ENCODE peak calls at places on chromosomes 13 and 19, in five cellular contexts. V is NCI-H146; C is progenitor cell of endocrine pancreas; H is NT2/D1; S is CD4-positive, alpha-beta T cell. L is an unnamed sample.

GRCh38 chr13:23321534-23322241 is 111.8 kb downstream of the SACS start:
- DNase-seq in V (no peak), C (no peak), H (no peak), S (no peak), L (peak)

GRCh38 chr13:32048816-32049215 is 17.2 kb downstream of the FRY start:
- DNase-seq in V (peak), C (no peak), H (no peak), S (no peak), L (no peak)

GRCh38 chr19:11931051-11931450 is 6.1 kb downstream of the ZNF700 start:
- DNase-seq in V (no peak), C (no peak), H (no peak), S (no peak), L (no peak)

GRCh38 chr19:38506723-38507550 is 73.4 kb downstream of the RYR1 start:
- DNase-seq in V (peak), C (peak), H (peak), S (peak), L (peak)

GRCh38 chr13:30042891-30043630 is 192.6 kb upstream of the UBL3 start:
- DNase-seq in V (no peak), C (no peak), H (no peak), S (no peak), L (no peak)

GRCh38 chr13:75404721-75405120 is 77.2 kb downstream of the TBC1D4 start:
- DNase-seq in V (no peak), C (no peak), H (no peak), S (no peak), L (no peak)

GRCh38 chr19:35757231-35757748 is 461 bp upstream of the HSPB6 start:
- DNase-seq in V (peak), C (no peak), H (no peak), S (no peak), L (peak)

GRCh38 chr13:30847697-30848307 is 58.3 kb upstream of the MEDAG start:
- DNase-seq in V (no peak), C (no peak), H (no peak), S (no peak), L (no peak)

GRCh38 chr13:99265162-99265822 is 7.1 kb upstream of the GPR18 start:
- DNase-seq in V (no peak), C (no peak), H (no peak), S (no peak), L (no peak)

GRCh38 chr13:79870766-79871165 is 389.8 kb downstream of the NDFIP2 start:
- DNase-seq in V (no peak), C (no peak), H (no peak), S (no peak), L (no peak)

GRCh38 chr13:38954291-38954690 is 36.3 kb downstream of the STOML3 start:
- DNase-seq in V (no peak), C (no peak), H (no peak), S (no peak), L (no peak)

GRCh38 chr19:29590278-29590677 is 15.8 kb upstream of the POP4 start:
- DNase-seq in V (no peak), C (no peak), H (no peak), S (no peak), L (no peak)

GRCh38 chr13:51040431-51040830 is 70.6 kb downstream of the C13orf42 start:
- DNase-seq in V (no peak), C (no peak), H (no peak), S (no peak), L (no peak)

GRCh38 chr13:75454497-75454896 is 27.5 kb downstream of the TBC1D4 start:
- DNase-seq in V (no peak), C (no peak), H (no peak), S (no peak), L (no peak)

GRCh38 chr13:82625753-82626152 is 1256.5 kb downstream of the SLITRK1 start:
- DNase-seq in V (no peak), C (no peak), H (no peak), S (no peak), L (no peak)

GRCh38 chr13:52371736-52372247 is 34.2 kb downstream of the THSD1 start:
- DNase-seq in V (peak), C (no peak), H (no peak), S (no peak), L (no peak)

GRCh38 chr19:13401388-13401787 is 104.9 kb downstream of the CACNA1A start:
- DNase-seq in V (no peak), C (no peak), H (no peak), S (no peak), L (no peak)

GRCh38 chr13:97380696-97381095 is 53.3 kb upstream of the RAP2A start:
- DNase-seq in V (no peak), C (no peak), H (no peak), S (no peak), L (no peak)

GRCh38 chr13:79427265-79427664 is 21.2 kb upstream of the RBM26 start:
- DNase-seq in V (peak), C (no peak), H (no peak), S (no peak), L (no peak)

GRCh38 chr13:98438246-98439135 is 138.4 kb downstream of the STK24 start:
- DNase-seq in V (no peak), C (no peak), H (no peak), S (no peak), L (no peak)

GRCh38 chr13:98988782-98989181 is 10.9 kb upstream of the DOCK9 start:
- DNase-seq in V (no peak), C (no peak), H (no peak), S (no peak), L (no peak)

GRCh38 chr13:38879278-38879677 is 111.4 kb downstream of the STOML3 start:
- DNase-seq in V (no peak), C (no peak), H (no peak), S (no peak), L (no peak)

GRCh38 chr19:15300533-15301194 is 31.7 kb downstream of the BRD4 start:
- DNase-seq in V (no peak), C (no peak), H (no peak), S (no peak), L (no peak)

GRCh38 chr13:83881917-83882625 is at the start of gene SLITRK1:
- DNase-seq in V (peak), C (peak), H (peak), S (no peak), L (no peak)

GRCh38 chr19:11264452-11265176 is 2.3 kb upstream of the DOCK6 start:
- DNase-seq in V (no peak), C (no peak), H (no peak), S (no peak), L (peak)

GRCh38 chr13:33007237-33007636 is 9.0 kb upstream of the KL start:
- DNase-seq in V (no peak), C (no peak), H (no peak), S (no peak), L (no peak)

GRCh38 chr13:111116830-111117229 is 1.7 kb downstream of the ARHGEF7 start:
- DNase-seq in V (no peak), C (no peak), H (no peak), S (no peak), L (no peak)